ENCODE peak calls at places on chromosomes 6 and 20, in six cellular contexts. Z is cardiac fibroblast, C is SK-N-SH, P is thyroid gland, W is bronchial epithelial cell, M is GM12865. Y is an unnamed sample.

GRCh38 chr20:52084727-52085126 is 106.9 kb downstream of the ZFP64 start:
- DNase-seq in P (no peak), M (no peak), W (no peak), C (no peak), Z (no peak), Y (no peak)

GRCh38 chr20:43360016-43360415 is 97.7 kb upstream of the SRSF6 start:
- DNase-seq in P (no peak), W (no peak), M (no peak), C (no peak), Z (no peak), Y (no peak)

GRCh38 chr6:11042750-11043551 is 1.2 kb downstream of the ELOVL2 start:
- DNase-seq in Z (peak), W (no peak), C (peak), P (peak), M (peak), Y (no peak)

GRCh38 chr6:105851181-105851580 is 235.0 kb upstream of the PRDM1 start:
- DNase-seq in W (no peak), C (no peak), P (no peak), M (no peak), Z (no peak), Y (peak)

GRCh38 chr6:1611572-1612385 is 2.1 kb downstream of the FOXC1 start:
- DNase-seq in C (no peak), M (no peak), P (no peak), Z (peak), W (peak), Y (no peak)

GRCh38 chr6:24854077-24854670 is 55.5 kb upstream of the ARMH2 start:
- DNase-seq in P (no peak), M (no peak), Z (no peak), C (no peak), W (peak), Y (no peak)

GRCh38 chr6:100979269-100979668 is 98.1 kb upstream of the ASCC3 start:
- DNase-seq in M (no peak), C (no peak), P (no peak), W (no peak), Z (no peak), Y (no peak)

GRCh38 chr6:128554302-128554701 is 33.9 kb upstream of the PTPRK start:
- DNase-seq in Z (peak), M (no peak), P (no peak), C (no peak), W (peak), Y (no peak)

GRCh38 chr20:20027284-20027683 is 10.1 kb downstream of the NAA20 start:
- DNase-seq in W (no peak), C (no peak), P (no peak), M (no peak), Z (no peak), Y (no peak)

GRCh38 chr20:32546918-32547752 is 38.0 kb downstream of the NOL4L start:
- DNase-seq in C (no peak), P (no peak), M (no peak), W (no peak), Z (no peak), Y (no peak)

GRCh38 chr20:11891827-11892521 is 25.7 kb upstream of the BTBD3 start:
- DNase-seq in W (peak), M (peak), Z (peak), C (peak), P (peak), Y (no peak)

GRCh38 chr6:135066806-135067205 is 12.2 kb upstream of the HBS1L start:
- DNase-seq in Z (no peak), M (no peak), C (no peak), W (no peak), P (no peak), Y (no peak)

GRCh38 chr20:63858393-63859165 is 2.7 kb upstream of the ABHD16B start:
- DNase-seq in Z (peak), W (no peak), P (no peak), M (no peak), C (peak), Y (no peak)

GRCh38 chr6:24831771-24832718 is 33.3 kb upstream of the ARMH2 start:
- DNase-seq in Z (peak), C (no peak), P (no peak), W (no peak), M (no peak), Y (peak)

GRCh38 chr6:155444952-155445903 is 10.4 kb downstream of the NOX3 start:
- DNase-seq in C (no peak), W (no peak), M (no peak), P (no peak), Z (no peak), Y (no peak)

GRCh38 chr6:163354779-163355431 is 59.6 kb upstream of the QKI start:
- DNase-seq in P (peak), M (no peak), W (no peak), C (peak), Z (peak), Y (no peak)

GRCh38 chr6:3601570-3601969 is 144.7 kb upstream of the SLC22A23 start:
- DNase-seq in M (no peak), Z (no peak), W (no peak), P (no peak), C (no peak), Y (no peak)

GRCh38 chr20:38725959-38726848 is 1.9 kb downstream of the SLC32A1 start:
- DNase-seq in C (peak), Z (no peak), W (no peak), M (peak), P (no peak), Y (no peak)

GRCh38 chr20:58359441-58359840 is 29.6 kb upstream of the VAPB start:
- DNase-seq in P (no peak), C (no peak), W (no peak), M (no peak), Z (peak), Y (no peak)
- TF ChIP-seq CTCF in P (no peak), C (no peak), W (no peak), M (no peak), Z (peak), Y (no peak)

DNA sequence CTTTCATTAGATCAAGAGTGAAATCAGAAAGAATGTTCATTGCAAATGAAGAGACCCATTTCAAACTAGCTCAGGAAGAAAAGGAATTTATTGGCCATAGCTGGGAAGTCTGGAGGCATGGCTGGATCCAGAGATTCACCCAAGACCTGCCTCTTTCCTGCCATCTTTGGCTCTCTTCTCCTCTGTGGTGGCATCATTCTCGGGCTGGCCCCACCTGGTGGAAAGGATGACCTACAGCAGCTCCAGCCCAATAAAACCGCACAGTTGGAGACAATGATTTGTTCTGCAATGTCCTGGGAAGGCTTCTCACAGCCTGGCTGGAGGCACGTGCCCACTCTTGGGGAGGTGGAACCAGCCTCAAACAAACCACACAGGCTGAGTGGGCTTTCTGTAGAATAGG is 18.1 kb upstream of the FERMT1 start:
- DNase-seq in W (no peak), M (peak), C (peak), P (no peak), Z (peak), Y (no peak)
- TF ChIP-seq CTCF in W (peak), M (peak), C (peak), P (no peak), Z (no peak), Y (no peak)

GRCh38 chr6:144036064-144036873 is 28.2 kb upstream of the PLAGL1 start:
- DNase-seq in M (peak), C (no peak), P (peak), W (peak), Z (peak), Y (peak)
- TF ChIP-seq CTCF in M (peak), C (no peak), P (no peak), W (no peak), Z (no peak), Y (no peak)

DNA sequence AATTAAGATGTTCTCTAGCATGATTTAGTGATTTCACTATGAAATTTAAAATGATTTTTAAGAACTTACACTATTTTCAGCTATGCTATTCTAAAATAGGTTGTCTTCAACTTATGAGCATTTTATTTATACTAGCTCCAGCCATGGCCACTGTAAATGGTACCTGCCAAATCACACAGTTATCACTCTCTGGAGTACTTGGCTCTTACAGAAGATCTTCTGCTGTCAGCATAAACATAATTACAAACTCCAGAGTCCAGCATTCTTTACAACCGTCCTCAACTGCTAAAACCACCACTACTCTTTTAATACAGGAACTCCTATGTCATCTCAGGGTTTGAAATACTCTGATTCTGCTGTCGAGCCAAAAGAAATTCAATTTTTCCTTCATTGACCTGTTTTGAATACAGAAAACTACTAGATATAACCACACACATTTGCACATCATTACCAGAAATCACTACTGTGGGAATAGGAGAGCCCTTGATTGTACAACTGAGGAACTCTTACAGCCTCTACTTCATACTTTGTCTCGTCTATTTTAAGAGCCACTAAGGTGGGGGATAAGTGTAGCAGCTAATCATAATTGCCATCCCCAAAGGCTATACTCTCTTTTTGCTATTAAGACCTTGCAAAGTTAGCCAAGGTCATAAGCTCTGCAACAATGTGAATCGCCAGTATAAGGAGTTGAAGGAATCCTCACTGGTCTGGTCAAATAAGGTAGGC is 93.7 kb downstream of the PHIP start:
- DNase-seq in M (no peak), P (no peak), W (no peak), C (no peak), Z (no peak), Y (no peak)
- TF ChIP-seq CTCF in M (no peak), P (no peak), W (no peak), C (no peak), Z (no peak), Y (no peak)

DNA sequence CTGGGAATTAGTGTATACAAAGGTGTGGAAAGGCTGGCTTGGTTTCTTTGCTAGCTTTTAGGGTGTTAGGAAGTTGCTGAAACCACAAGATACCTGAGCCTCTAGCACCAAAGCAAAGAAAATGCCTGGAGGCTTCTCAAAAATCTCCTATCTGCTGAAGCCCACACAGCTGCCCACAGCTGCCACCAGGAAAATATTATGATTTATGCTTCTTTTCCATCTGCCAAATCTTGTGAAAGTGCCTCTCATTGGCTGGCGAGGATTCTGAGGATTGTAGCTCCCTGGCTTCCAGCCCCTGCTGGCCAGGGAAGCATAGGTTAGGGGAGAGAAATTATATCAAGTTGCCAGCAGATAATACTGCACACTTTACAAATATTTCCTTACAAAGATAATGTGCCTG is 98.5 kb downstream of the MRPL14 start:
- DNase-seq in M (no peak), W (no peak), P (no peak), C (peak), Z (peak), Y (no peak)
- TF ChIP-seq CTCF in M (no peak), W (peak), P (no peak), C (no peak), Z (peak), Y (peak)

GRCh38 chr20:22400440-22400839 is 183.9 kb downstream of the FOXA2 start:
- DNase-seq in M (no peak), C (no peak), W (no peak), Z (no peak), P (no peak), Y (no peak)

GRCh38 chr20:22389836-22390542 is 194.4 kb downstream of the FOXA2 start:
- DNase-seq in M (no peak), P (peak), Z (peak), W (peak), C (no peak), Y (no peak)

GRCh38 chr20:22390543-22390903 is 193.8 kb downstream of the FOXA2 start:
- DNase-seq in Z (no peak), P (no peak), M (no peak), W (no peak), C (no peak), Y (no peak)

GRCh38 chr20:22394583-22394982 is 189.8 kb downstream of the FOXA2 start:
- DNase-seq in Z (no peak), W (no peak), P (no peak), C (no peak), M (no peak), Y (no peak)
- TF ChIP-seq CTCF in Z (no peak), W (no peak), P (no peak), C (no peak), M (no peak), Y (no peak)

GRCh38 chr6:141955621-141956020 is 177.1 kb upstream of the GJE1 start:
- DNase-seq in Z (no peak), W (no peak), M (no peak), P (no peak), C (no peak), Y (no peak)

GRCh38 chr6:141957271-141957670 is 175.5 kb upstream of the GJE1 start:
- DNase-seq in Z (no peak), W (no peak), P (no peak), M (no peak), C (no peak), Y (no peak)

GRCh38 chr6:141956046-141956761 is 176.5 kb upstream of the GJE1 start:
- DNase-seq in Z (peak), M (no peak), W (no peak), P (no peak), C (no peak), Y (no peak)

GRCh38 chr6:141956868-141957267 is 175.9 kb upstream of the GJE1 start:
- DNase-seq in W (no peak), P (no peak), M (no peak), Z (no peak), C (no peak), Y (no peak)

GRCh38 chr6:141953072-141953471 is 179.7 kb upstream of the GJE1 start:
- DNase-seq in W (no peak), Z (no peak), C (no peak), M (no peak), P (no peak), Y (no peak)
- TF ChIP-seq CTCF in W (no peak), Z (no peak), C (no peak), M (no peak), P (no peak), Y (no peak)

GRCh38 chr6:20718705-20719653 is 184.7 kb downstream of the CDKAL1 start:
- DNase-seq in C (no peak), Z (no peak), M (no peak), P (no peak), W (no peak), Y (no peak)
- TF ChIP-seq CTCF in C (no peak), Z (no peak), M (no peak), P (no peak), W (no peak), Y (no peak)

Y was measured in AG09319.